ENCODE peak calls at places on chromosomes 12 and 14, in seven cellular contexts. B is body of pancreas, G is GM12892, Q is sigmoid colon, W is stomach, V is A549, N is uterus. R is an unnamed sample.
A peak's percentile ranks its signal among the peaks of the same experiment; 100 is the strongest.

GRCh38 chr12:109153711-109154434 is 37.5 kb downstream of the ACACB start:
- DNase-seq in B (peak; percentile 47), G (no peak), Q (peak; percentile 74), W (peak; percentile 24), V (no peak), N (no peak), R (no peak)

GRCh38 chr12:103561174-103561573 is 25.9 kb upstream of the STAB2 start:
- DNase-seq in B (no peak), G (no peak), Q (no peak), W (no peak), V (peak; percentile 89), N (no peak), R (no peak)

GRCh38 chr14:65446159-65446558 is 33.6 kb downstream of the FUT8 start:
- DNase-seq in B (no peak), G (no peak), Q (no peak), W (no peak), V (no peak), N (no peak), R (no peak)

GRCh38 chr12:49014547-49014946 is 4.0 kb downstream of the PRKAG1 start:
- DNase-seq in B (no peak), G (no peak), Q (no peak), W (no peak), V (peak; percentile 40), N (no peak), R (no peak)

GRCh38 chr12:80701388-80701787 is 6.0 kb upstream of the MYF6 start:
- DNase-seq in B (no peak), G (no peak), Q (no peak), W (no peak), V (no peak), N (no peak), R (no peak)

GRCh38 chr12:78398750-78399149 is 465.8 kb upstream of the SYT1 start:
- DNase-seq in B (no peak), G (no peak), Q (no peak), W (no peak), V (peak; percentile 67), N (no peak), R (no peak)

GRCh38 chr12:25497021-25497420 is 56.1 kb downstream of the LMNTD1 start:
- DNase-seq in B (no peak), G (no peak), Q (no peak), W (no peak), V (no peak), N (no peak), R (no peak)

GRCh38 chr12:107320929-107321618 is 227.7 kb upstream of the CRY1 start:
- DNase-seq in B (no peak), G (no peak), Q (no peak), W (no peak), V (peak; percentile 71), N (no peak), R (no peak)

GRCh38 chr12:107681836-107682820 is 3.5 kb upstream of the PWP1 start:
- DNase-seq in B (no peak), G (no peak), Q (no peak), W (no peak), V (no peak), N (no peak), R (no peak)

GRCh38 chr12:19739195-19739776 is 300.0 kb downstream of the AEBP2 start:
- DNase-seq in B (peak; percentile 29), G (no peak), Q (no peak), W (no peak), V (peak; percentile 74), N (no peak), R (peak; percentile 14)

GRCh38 chr12:121799175-121799841 is 4.5 kb upstream of the SETD1B start:
- DNase-seq in B (peak; percentile 70), G (peak; percentile 59), Q (peak; percentile 93), W (peak; percentile 61), V (peak; percentile 94), N (peak; percentile 77), R (peak; percentile 86)

GRCh38 chr14:95248422-95248821 is 71.3 kb downstream of the CLMN start:
- DNase-seq in B (no peak), G (no peak), Q (no peak), W (no peak), V (peak; percentile 40), N (no peak), R (no peak)

GRCh38 chr14:100449225-100449987 is 126.3 kb downstream of the SLC25A47 start:
- DNase-seq in B (peak; percentile 50), G (no peak), Q (no peak), W (no peak), V (no peak), N (no peak), R (no peak)

GRCh38 chr14:100391777-100392176 is 68.6 kb downstream of the SLC25A47 start:
- DNase-seq in B (no peak), G (no peak), Q (no peak), W (no peak), V (no peak), N (no peak), R (no peak)

GRCh38 chr12:50174971-50175715 is 8.0 kb upstream of the CERS5 start:
- DNase-seq in B (no peak), G (no peak), Q (no peak), W (no peak), V (peak; percentile 81), N (no peak), R (no peak)

DNA sequence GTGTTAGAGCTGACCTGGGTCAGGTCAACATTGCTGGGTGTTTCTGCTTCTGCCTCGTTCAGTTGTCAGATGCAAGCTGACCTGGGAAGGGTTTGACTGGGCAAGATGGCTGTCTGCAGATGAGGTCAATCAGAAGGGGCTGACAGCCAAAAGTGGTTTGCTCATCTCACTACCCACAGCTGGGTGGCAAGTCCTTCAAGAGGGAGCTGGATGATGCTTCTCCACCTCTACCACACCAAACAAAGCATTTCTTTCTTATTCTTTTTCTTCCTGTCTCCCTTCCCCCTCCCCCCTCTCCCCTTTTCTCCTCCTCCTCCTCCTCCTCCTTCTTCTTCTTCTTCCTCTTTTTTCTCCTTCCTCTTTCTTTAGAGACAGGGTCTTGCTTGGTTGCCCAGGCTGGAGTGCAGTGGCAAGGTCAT is 268.2 kb upstream of the PLEKHG7 start:
- DNase-seq in B (no peak), G (no peak), Q (no peak), W (no peak), V (no peak), N (no peak), R (no peak)
- TF ChIP-seq POLR2A in B (no peak), G (peak; percentile 27), Q (no peak), W (no peak), V (no peak), N (no peak), R (no peak)

GRCh38 chr12:40207551-40207950 is 17.2 kb upstream of the LRRK2 start:
- DNase-seq in B (no peak), G (no peak), Q (no peak), W (no peak), V (no peak), N (no peak), R (no peak)
- TF ChIP-seq POLR2A in B (no peak), G (no peak), Q (no peak), W (no peak), V (no peak), N (no peak), R (no peak)

GRCh38 chr12:68331869-68332725 is at the start of gene MDM1:
- DNase-seq in B (peak; percentile 98), G (peak; percentile 88), Q (peak; percentile 99), W (peak; percentile 97), V (peak; percentile 97), N (peak; percentile 97), R (peak; percentile 89)
- TF ChIP-seq POLR2A in B (peak; percentile 52), G (peak; percentile 68), Q (no peak), W (no peak), V (peak; percentile 88), N (peak; percentile 29), R (peak; percentile 81)

GRCh38 chr14:23123419-23123818 is 4.4 kb upstream of the CEBPE start:
- DNase-seq in B (peak; percentile 92), G (no peak), Q (peak; percentile 76), W (peak; percentile 93), V (no peak), N (peak; percentile 45), R (no peak)
- TF ChIP-seq POLR2A in B (no peak), G (no peak), Q (no peak), W (no peak), V (no peak), N (no peak), R (no peak)

GRCh38 chr14:22429546-22429945 is 159.5 kb downstream of the DAD1 start:
- DNase-seq in B (no peak), G (no peak), Q (no peak), W (no peak), V (no peak), N (no peak), R (no peak)
- TF ChIP-seq POLR2A in B (no peak), G (no peak), Q (no peak), W (no peak), V (no peak), N (no peak), R (no peak)

DNA sequence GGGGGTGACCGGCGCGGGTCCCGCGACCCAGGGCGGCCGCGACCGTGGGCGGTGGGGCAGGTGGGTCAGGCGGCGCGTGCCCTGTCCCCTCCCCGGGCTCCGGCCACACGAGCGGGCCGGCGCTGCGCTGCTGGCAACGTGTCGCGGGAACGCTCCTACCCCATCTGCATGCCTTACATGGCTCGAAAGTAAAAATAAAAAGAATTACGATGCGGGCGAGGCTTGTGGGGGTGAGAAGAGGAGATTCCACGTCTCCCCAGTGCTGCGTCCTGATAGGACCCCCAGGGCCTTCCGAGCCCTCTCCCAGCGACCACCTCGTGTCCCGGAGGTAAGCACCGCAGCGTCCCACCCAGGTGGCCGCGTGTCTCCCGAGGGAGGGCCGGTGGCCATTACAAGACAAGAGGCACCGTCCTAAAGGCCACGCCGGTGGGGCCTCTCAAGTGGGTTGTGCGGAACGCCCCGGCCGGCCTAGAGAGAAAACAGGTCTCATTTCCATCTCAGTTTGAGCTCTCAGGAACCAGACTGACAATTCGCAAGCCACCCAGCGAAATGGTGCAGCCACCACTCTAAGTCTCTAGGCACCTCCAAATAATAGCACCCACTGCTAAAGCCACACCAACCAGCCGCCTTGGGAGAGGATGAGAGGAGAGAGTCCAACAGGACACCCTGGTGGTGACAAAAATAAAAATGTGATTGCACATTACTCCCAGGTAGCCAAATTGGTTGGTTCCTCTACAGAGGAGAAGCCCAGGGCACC is 614 bp upstream of the FOXN3 start:
- DNase-seq in B (peak; percentile 57), G (peak; percentile 39), Q (peak; percentile 81), W (peak; percentile 60), V (peak; percentile 77), N (peak; percentile 60), R (no peak)
- TF ChIP-seq POLR2A in B (no peak), G (peak; percentile 48), Q (no peak), W (no peak), V (no peak), N (peak; percentile 30), R (no peak)

R was measured in H54.